ENCODE peak calls at places on chromosome 3, in four cellular contexts. D, Q, M and E are unnamed samples.

GRCh38 chr3:27578032-27578431 is 93.8 kb upstream of the SLC4A7 start:
- DNase-seq in D (no peak), Q (no peak), M (no peak), E (no peak)

GRCh38 chr3:178419078-178419477 is 117.2 kb upstream of the KCNMB2 start:
- DNase-seq in D (peak), Q (no peak), M (no peak), E (peak)

GRCh38 chr3:139824864-139825263 is 110.1 kb upstream of the CLSTN2 start:
- DNase-seq in D (no peak), Q (no peak), M (no peak), E (no peak)

GRCh38 chr3:10232138-10232537 is 16.1 kb upstream of the TATDN2 start:
- DNase-seq in D (no peak), Q (no peak), M (no peak), E (no peak)

GRCh38 chr3:53880396-53881345 is 1.3 kb downstream of the ACTR8 start:
- DNase-seq in D (no peak), Q (no peak), M (no peak), E (no peak)

GRCh38 chr3:151843275-151843674 is 29.4 kb downstream of the AADAC start:
- DNase-seq in D (no peak), Q (no peak), M (no peak), E (no peak)

GRCh38 chr3:70556056-70556455 is 243.6 kb upstream of the MDFIC2 start:
- DNase-seq in D (peak), Q (no peak), M (no peak), E (no peak)

GRCh38 chr3:72892081-72892763 is 4.4 kb downstream of the GXYLT2 start:
- DNase-seq in D (peak), Q (no peak), M (no peak), E (peak)

GRCh38 chr3:88148651-88149050 is 1.1 kb upstream of the C3orf38 start:
- DNase-seq in D (no peak), Q (no peak), M (no peak), E (no peak)

GRCh38 chr3:183188895-183189462 is 26.4 kb upstream of the LAMP3 start:
- DNase-seq in D (peak), Q (peak), M (peak), E (peak)

GRCh38 chr3:123372789-123373534 is 75.9 kb downstream of the ADCY5 start:
- DNase-seq in D (no peak), Q (no peak), M (no peak), E (no peak)

GRCh38 chr3:87468938-87469337 is 192.6 kb upstream of the POU1F1 start:
- DNase-seq in D (peak), Q (no peak), M (no peak), E (no peak)

GRCh38 chr3:171218069-171218468 is 191.5 kb upstream of the SLC2A2 start:
- DNase-seq in D (no peak), Q (no peak), M (no peak), E (no peak)

GRCh38 chr3:149965278-149965677 is 5.4 kb downstream of the PFN2 start:
- DNase-seq in D (no peak), Q (peak), M (no peak), E (no peak)

GRCh38 chr3:150761831-150762661 is 923 bp downstream of the SIAH2 start:
- DNase-seq in D (peak), Q (peak), M (no peak), E (peak)

GRCh38 chr3:169112153-169112892 is 551.2 kb downstream of the MECOM start:
- DNase-seq in D (peak), Q (no peak), M (peak), E (no peak)

GRCh38 chr3:156605686-156606605 is 51.0 kb upstream of the SSR3 start:
- DNase-seq in D (peak), Q (no peak), M (no peak), E (peak)

GRCh38 chr3:189167027-189167766 is 4.6 kb upstream of the TPRG1 start:
- DNase-seq in D (peak), Q (no peak), M (peak), E (peak)

GRCh38 chr3:169348981-169349942 is 314.2 kb downstream of the MECOM start:
- DNase-seq in D (peak), Q (no peak), M (no peak), E (peak)

GRCh38 chr3:194470615-194471014 is 16.2 kb downstream of the ATP13A3 start:
- DNase-seq in D (no peak), Q (no peak), M (no peak), E (no peak)

GRCh38 chr3:5201536-5201935 is 14.0 kb downstream of the EDEM1 start:
- DNase-seq in D (no peak), Q (no peak), M (no peak), E (no peak)

GRCh38 chr3:190182418-190183043 is 61.8 kb upstream of the P3H2 start:
- DNase-seq in D (peak), Q (no peak), M (no peak), E (no peak)

GRCh38 chr3:52490938-52491526 is 4.1 kb upstream of the STAB1 start:
- DNase-seq in D (no peak), Q (no peak), M (no peak), E (no peak)

GRCh38 chr3:38581774-38582173 is 67.7 kb downstream of the SCN5A start:
- DNase-seq in D (no peak), Q (no peak), M (no peak), E (no peak)

GRCh38 chr3:131564812-131565211 is 62.0 kb upstream of the MRPL3 start:
- DNase-seq in D (peak), Q (no peak), M (no peak), E (no peak)

GRCh38 chr3:52140000-52140399 is 14.2 kb downstream of the POC1A start:
- DNase-seq in D (no peak), Q (no peak), M (no peak), E (no peak)

GRCh38 chr3:16671690-16672089 is 66.5 kb upstream of the DAZL start:
- DNase-seq in D (no peak), Q (no peak), M (no peak), E (no peak)

GRCh38 chr3:180063783-180064182 is 27.0 kb upstream of the PEX5L start:
- DNase-seq in D (peak), Q (peak), M (no peak), E (no peak)

GRCh38 chr3:66297917-66298316 is 77.1 kb downstream of the SLC25A26 start:
- DNase-seq in D (no peak), Q (no peak), M (no peak), E (no peak)

GRCh38 chr3:72270072-72270611 is 485.2 kb upstream of the PROK2 start:
- DNase-seq in D (peak), Q (no peak), M (peak), E (peak)

DNA sequence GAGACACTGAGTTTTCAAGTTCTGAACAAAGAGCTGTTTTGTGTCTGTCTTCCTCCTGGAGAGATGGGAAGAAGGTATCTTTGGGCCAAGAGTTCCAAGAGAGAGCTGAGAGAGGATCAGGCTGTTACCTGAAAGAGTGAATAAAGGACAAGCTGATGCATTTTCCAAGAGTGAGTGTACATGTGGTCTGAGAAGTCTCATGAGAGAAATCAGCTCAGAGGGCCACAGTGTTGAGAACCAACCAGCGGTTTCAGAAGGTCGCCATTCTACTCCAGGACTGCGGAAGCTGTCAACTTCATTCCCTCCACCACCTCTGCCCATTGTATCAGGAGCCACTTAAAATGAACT is 42.7 kb upstream of the PPP2R3A start:
- DNase-seq in D (no peak), Q (no peak), M (no peak), E (no peak)
- H2AFZ ChIP-seq in D (no peak), Q (no peak), M (no peak), E (no peak)

GRCh38 chr3:115835946-115836345 is 212.6 kb downstream of the GAP43 start:
- DNase-seq in D (no peak), Q (no peak), M (no peak), E (no peak)

GRCh38 chr3:115832265-115832664 is 209.0 kb downstream of the GAP43 start:
- DNase-seq in D (no peak), Q (no peak), M (no peak), E (no peak)

GRCh38 chr3:115831864-115832263 is 208.6 kb downstream of the GAP43 start:
- DNase-seq in D (no peak), Q (no peak), M (no peak), E (no peak)

GRCh38 chr3:115833074-115833473 is 209.8 kb downstream of the GAP43 start:
- DNase-seq in D (no peak), Q (no peak), M (no peak), E (no peak)

GRCh38 chr3:115834068-115834467 is 210.8 kb downstream of the GAP43 start:
- DNase-seq in D (peak), Q (no peak), M (no peak), E (no peak)
- TF ChIP-seq EZH2phosphoT487 in D (no peak), Q (no peak), M (no peak), E (no peak)

DNA sequence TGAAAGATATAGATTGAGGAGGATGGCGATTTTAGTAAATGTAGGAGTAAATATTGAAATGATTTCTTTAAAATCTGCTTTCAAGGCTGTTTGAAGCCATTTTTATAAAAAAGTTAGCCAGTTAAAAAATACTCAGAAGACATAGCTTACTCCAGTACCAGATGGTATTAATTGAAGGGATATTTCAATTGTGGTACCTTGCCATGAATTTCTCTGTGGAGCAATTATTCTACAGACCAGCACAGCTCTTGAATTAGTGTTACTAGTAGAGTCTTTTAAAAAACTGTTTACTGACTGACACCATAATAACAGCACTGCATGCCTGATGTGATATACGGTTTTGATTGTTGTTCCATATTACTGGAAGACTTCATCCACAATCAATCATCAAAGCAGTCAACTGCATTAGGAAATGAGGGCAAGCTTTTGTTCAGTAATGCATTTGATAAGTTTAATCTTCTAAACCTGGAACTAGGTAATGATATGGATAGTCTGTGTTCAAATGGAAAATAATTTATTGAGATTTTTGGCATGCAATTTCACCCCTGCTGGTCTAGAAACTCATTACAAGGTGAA is 106.4 kb downstream of the MFSD1 start:
- DNase-seq in D (no peak), Q (no peak), M (no peak), E (no peak)
- TF ChIP-seq CTCF in D (peak), Q (no peak), M (no peak), E (no peak)

GRCh38 chr3:147618636-147619035 is 209.5 kb downstream of the ZIC1 start:
- DNase-seq in D (no peak), Q (no peak), M (no peak), E (no peak)

GRCh38 chr3:147616998-147617619 is 207.9 kb downstream of the ZIC1 start:
- DNase-seq in D (peak), Q (peak), M (peak), E (peak)

GRCh38 chr3:147613710-147614109 is 204.5 kb downstream of the ZIC1 start:
- DNase-seq in D (no peak), Q (no peak), M (no peak), E (no peak)

GRCh38 chr3:147619925-147620580 is 210.9 kb downstream of the ZIC1 start:
- DNase-seq in D (no peak), Q (no peak), M (no peak), E (no peak)

DNA sequence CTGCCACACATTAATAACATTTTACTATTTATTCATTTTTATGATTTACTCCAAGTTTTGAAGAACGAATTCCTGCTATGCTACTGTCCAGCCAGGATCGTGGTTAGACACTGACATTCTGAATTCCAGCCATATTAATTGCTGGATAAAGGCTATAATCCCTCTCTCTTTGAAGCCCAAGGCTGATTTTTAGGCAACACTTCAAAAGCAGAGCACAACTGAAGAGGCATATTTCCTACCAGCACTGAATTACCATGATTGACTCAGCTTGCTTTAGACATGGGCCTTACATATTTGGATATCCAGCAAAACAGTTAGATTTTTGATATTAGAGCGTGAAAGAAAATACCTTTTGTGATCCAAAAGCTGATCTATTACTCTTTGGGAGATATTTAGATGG is 205.0 kb downstream of the ZIC1 start:
- DNase-seq in D (no peak), Q (no peak), M (no peak), E (no peak)
- H2AFZ ChIP-seq in D (no peak), Q (no peak), M (no peak), E (no peak)

GRCh38 chr3:111539351-111540331 is 2.4 kb upstream of the CD96 start:
- DNase-seq in D (peak), Q (peak), M (peak), E (peak)
- TF ChIP-seq EZH2phosphoT487 in D (no peak), Q (no peak), M (no peak), E (no peak)

GRCh38 chr3:172321035-172321434 is 127.2 kb downstream of the GHSR start:
- DNase-seq in D (no peak), Q (no peak), M (no peak), E (no peak)
- TF ChIP-seq CTCF in D (no peak), Q (no peak), M (no peak), E (no peak)

DNA sequence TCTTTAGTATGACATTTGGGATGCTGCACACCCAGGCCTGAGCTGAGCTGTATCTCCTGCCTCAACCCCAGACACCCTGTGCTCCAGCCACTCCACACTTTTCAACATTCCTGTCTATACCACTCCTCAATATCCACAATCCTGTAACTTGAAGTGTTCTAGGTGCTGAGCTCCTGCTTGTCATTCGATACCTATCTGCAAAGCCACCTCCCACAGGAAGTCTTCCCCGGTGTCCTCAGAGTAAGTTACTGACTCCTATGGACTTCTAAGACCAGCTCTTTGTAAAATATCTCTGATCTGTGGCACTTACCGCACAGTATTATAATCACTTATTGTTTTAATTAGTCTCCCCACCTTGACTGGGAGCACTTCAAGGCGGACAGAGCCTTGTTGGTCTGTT is 1.2 kb upstream of the CAV3 start:
- DNase-seq in D (peak), Q (no peak), M (no peak), E (no peak)
- H2AFZ ChIP-seq in D (no peak), Q (no peak), M (no peak), E (no peak)